ENCODE peak calls at places on chromosome 4, in eight cellular contexts. One of them, this sample, is unnamed.

GRCh38 chr4:27316176-27316575 is 455.5 kb downstream of the STIM2 start:
- DNase-seq in psoas muscle: no peak
- DNase-seq in PC-9: no peak
- DNase-seq in OCI-LY7: no peak
- DNase-seq in Peyer's patch: no peak
- DNase-seq in SK-N-SH: no peak
- DNase-seq in CD4-positive, alpha-beta T cell: no peak
- DNase-seq in tibial nerve: no peak
- DNase-seq in this sample: no peak

GRCh38 chr4:25981749-25982148 is 67.7 kb downstream of the SMIM20 start:
- DNase-seq in psoas muscle: no peak
- DNase-seq in PC-9: no peak
- DNase-seq in OCI-LY7: no peak
- DNase-seq in Peyer's patch: no peak
- DNase-seq in SK-N-SH: no peak
- DNase-seq in CD4-positive, alpha-beta T cell: no peak
- DNase-seq in tibial nerve: no peak
- DNase-seq in this sample: no peak

GRCh38 chr4:108628411-108628810 is 8.0 kb downstream of the RPL34 start:
- DNase-seq in psoas muscle: no peak
- DNase-seq in PC-9: no peak
- DNase-seq in OCI-LY7: no peak
- DNase-seq in Peyer's patch: no peak
- DNase-seq in SK-N-SH: no peak
- DNase-seq in CD4-positive, alpha-beta T cell: no peak
- DNase-seq in tibial nerve: no peak
- DNase-seq in this sample: no peak

GRCh38 chr4:20431422-20432014 is 179.8 kb downstream of the SLIT2 start:
- DNase-seq in psoas muscle: no peak
- DNase-seq in PC-9: no peak
- DNase-seq in OCI-LY7: no peak
- DNase-seq in Peyer's patch: no peak
- DNase-seq in SK-N-SH: no peak
- DNase-seq in CD4-positive, alpha-beta T cell: no peak
- DNase-seq in tibial nerve: no peak
- DNase-seq in this sample: no peak

GRCh38 chr4:64784125-64784524 is 374.9 kb upstream of the TECRL start:
- DNase-seq in psoas muscle: no peak
- DNase-seq in PC-9: peak; percentile 3
- DNase-seq in OCI-LY7: no peak
- DNase-seq in Peyer's patch: no peak
- DNase-seq in SK-N-SH: no peak
- DNase-seq in CD4-positive, alpha-beta T cell: no peak
- DNase-seq in tibial nerve: no peak
- DNase-seq in this sample: no peak

GRCh38 chr4:184335520-184335919 is 117.8 kb upstream of the ENPP6 start:
- DNase-seq in psoas muscle: no peak
- DNase-seq in PC-9: no peak
- DNase-seq in OCI-LY7: no peak
- DNase-seq in Peyer's patch: no peak
- DNase-seq in SK-N-SH: no peak
- DNase-seq in CD4-positive, alpha-beta T cell: no peak
- DNase-seq in tibial nerve: no peak
- DNase-seq in this sample: no peak

GRCh38 chr4:87986508-87986907 is 11.0 kb downstream of the SPP1 start:
- DNase-seq in psoas muscle: no peak
- DNase-seq in PC-9: no peak
- DNase-seq in OCI-LY7: no peak
- DNase-seq in Peyer's patch: no peak
- DNase-seq in SK-N-SH: no peak
- DNase-seq in CD4-positive, alpha-beta T cell: no peak
- DNase-seq in tibial nerve: no peak
- DNase-seq in this sample: no peak

GRCh38 chr4:37675587-37676290 is 10.4 kb downstream of the RELL1 start:
- DNase-seq in psoas muscle: no peak
- DNase-seq in PC-9: no peak
- DNase-seq in OCI-LY7: peak; percentile 95
- DNase-seq in Peyer's patch: peak; percentile 56
- DNase-seq in SK-N-SH: no peak
- DNase-seq in CD4-positive, alpha-beta T cell: no peak
- DNase-seq in tibial nerve: no peak
- DNase-seq in this sample: no peak

GRCh38 chr4:123415977-123416376 is 19.4 kb downstream of the SPRY1 start:
- DNase-seq in psoas muscle: no peak
- DNase-seq in PC-9: peak; percentile 62
- DNase-seq in OCI-LY7: no peak
- DNase-seq in Peyer's patch: no peak
- DNase-seq in SK-N-SH: no peak
- DNase-seq in CD4-positive, alpha-beta T cell: no peak
- DNase-seq in tibial nerve: no peak
- DNase-seq in this sample: no peak

GRCh38 chr4:144296941-144297340 is 156.4 kb upstream of the GYPA start:
- DNase-seq in psoas muscle: no peak
- DNase-seq in PC-9: no peak
- DNase-seq in OCI-LY7: no peak
- DNase-seq in Peyer's patch: no peak
- DNase-seq in SK-N-SH: no peak
- DNase-seq in CD4-positive, alpha-beta T cell: no peak
- DNase-seq in tibial nerve: no peak
- DNase-seq in this sample: no peak

GRCh38 chr4:2340272-2341061 is 78.0 kb downstream of the ZFYVE28 start:
- DNase-seq in psoas muscle: no peak
- DNase-seq in PC-9: no peak
- DNase-seq in OCI-LY7: no peak
- DNase-seq in Peyer's patch: peak; percentile 4
- DNase-seq in SK-N-SH: no peak
- DNase-seq in CD4-positive, alpha-beta T cell: no peak
- DNase-seq in tibial nerve: no peak
- DNase-seq in this sample: no peak

GRCh38 chr4:18081708-18082107 is 60.2 kb upstream of the LCORL start:
- DNase-seq in psoas muscle: no peak
- DNase-seq in PC-9: no peak
- DNase-seq in OCI-LY7: no peak
- DNase-seq in Peyer's patch: no peak
- DNase-seq in SK-N-SH: no peak
- DNase-seq in CD4-positive, alpha-beta T cell: no peak
- DNase-seq in tibial nerve: no peak
- DNase-seq in this sample: no peak

GRCh38 chr4:61223385-61223784 is 23.3 kb downstream of the ADGRL3 start:
- DNase-seq in psoas muscle: no peak
- DNase-seq in PC-9: no peak
- DNase-seq in OCI-LY7: no peak
- DNase-seq in Peyer's patch: no peak
- DNase-seq in SK-N-SH: no peak
- DNase-seq in CD4-positive, alpha-beta T cell: no peak
- DNase-seq in tibial nerve: no peak
- DNase-seq in this sample: no peak

GRCh38 chr4:46329118-46329976 is 60.6 kb downstream of the GABRA2 start:
- DNase-seq in psoas muscle: no peak
- DNase-seq in PC-9: peak; percentile 13
- DNase-seq in OCI-LY7: peak; percentile 13
- DNase-seq in Peyer's patch: no peak
- DNase-seq in SK-N-SH: peak; percentile 2
- DNase-seq in CD4-positive, alpha-beta T cell: no peak
- DNase-seq in tibial nerve: peak; percentile 12
- DNase-seq in this sample: no peak

GRCh38 chr4:39785031-39785430 is 87.1 kb downstream of the UBE2K start:
- DNase-seq in psoas muscle: no peak
- DNase-seq in PC-9: no peak
- DNase-seq in OCI-LY7: no peak
- DNase-seq in Peyer's patch: no peak
- DNase-seq in SK-N-SH: no peak
- DNase-seq in CD4-positive, alpha-beta T cell: no peak
- DNase-seq in tibial nerve: no peak
- DNase-seq in this sample: no peak

GRCh38 chr4:53591372-53591892 is at the start of gene LNX1:
- DNase-seq in psoas muscle: no peak
- DNase-seq in PC-9: peak; percentile 84
- DNase-seq in OCI-LY7: no peak
- DNase-seq in Peyer's patch: peak; percentile 16
- DNase-seq in SK-N-SH: no peak
- DNase-seq in CD4-positive, alpha-beta T cell: no peak
- DNase-seq in tibial nerve: no peak
- DNase-seq in this sample: no peak

DNA sequence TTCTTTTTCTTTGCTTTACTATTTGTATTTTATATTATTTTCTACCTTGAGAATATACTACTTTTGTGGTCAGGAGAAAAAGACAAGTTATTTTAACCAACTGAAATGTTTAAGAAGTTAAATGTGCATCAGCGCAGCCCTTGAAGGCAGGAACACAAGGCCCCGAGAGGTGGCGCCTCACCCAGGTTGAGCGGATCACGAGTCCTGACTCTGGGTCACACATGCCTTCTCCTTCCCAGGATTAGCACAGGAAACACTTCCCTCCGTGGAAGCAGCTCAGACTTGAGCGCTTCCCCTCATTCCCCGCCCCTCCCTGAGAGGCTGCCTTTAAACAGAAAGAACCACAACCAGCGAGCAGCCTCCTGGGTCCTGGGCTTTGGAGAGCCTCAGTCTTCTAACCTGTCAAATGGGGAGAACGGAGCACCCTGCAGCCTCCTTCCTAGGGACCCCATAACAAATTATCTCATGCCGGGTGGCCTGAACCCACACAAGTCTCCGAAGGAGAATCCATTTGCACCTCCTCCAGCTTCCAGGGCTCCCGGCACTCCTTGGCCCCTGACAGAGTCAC is 217.6 kb downstream of the AFAP1 start:
- DNase-seq in psoas muscle: no peak
- DNase-seq in PC-9: no peak
- DNase-seq in OCI-LY7: no peak
- DNase-seq in Peyer's patch: no peak
- DNase-seq in SK-N-SH: no peak
- DNase-seq in CD4-positive, alpha-beta T cell: no peak
- DNase-seq in tibial nerve: no peak
- DNase-seq in this sample: no peak
- TF ChIP-seq CTCF in psoas muscle: no peak
- TF ChIP-seq CTCF in PC-9: no peak
- TF ChIP-seq CTCF in OCI-LY7: no peak
- TF ChIP-seq CTCF in Peyer's patch: no peak
- TF ChIP-seq CTCF in SK-N-SH: peak; percentile 17
- TF ChIP-seq CTCF in CD4-positive, alpha-beta T cell: no peak
- TF ChIP-seq CTCF in tibial nerve: no peak
- TF ChIP-seq CTCF in this sample: no peak

DNA sequence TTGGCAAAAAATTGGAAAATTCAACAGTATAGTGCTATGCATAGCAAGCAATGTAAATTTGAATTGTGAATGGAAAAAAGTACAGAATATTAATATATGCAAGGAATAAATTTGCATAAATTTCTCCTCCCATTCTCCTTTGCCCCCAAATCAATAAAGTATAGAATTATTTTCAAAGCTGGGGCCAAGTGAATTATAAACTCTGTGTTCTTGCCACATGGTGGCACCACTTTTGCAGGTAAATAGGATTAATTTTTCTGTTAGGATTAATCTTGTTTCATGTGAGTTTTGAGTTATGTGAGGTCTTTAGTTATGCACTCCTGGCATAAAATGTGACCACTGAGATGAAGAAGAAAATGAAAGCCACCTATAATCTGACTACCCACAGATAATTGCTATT is 19.9 kb downstream of the COPS4 start:
- DNase-seq in psoas muscle: no peak
- DNase-seq in PC-9: no peak
- DNase-seq in OCI-LY7: peak; percentile 63
- DNase-seq in Peyer's patch: no peak
- DNase-seq in SK-N-SH: peak; percentile 10
- DNase-seq in CD4-positive, alpha-beta T cell: no peak
- DNase-seq in tibial nerve: no peak
- DNase-seq in this sample: no peak
- TF ChIP-seq CTCF in psoas muscle: peak; percentile 32
- TF ChIP-seq CTCF in PC-9: peak; percentile 63
- TF ChIP-seq CTCF in OCI-LY7: peak; percentile 82
- TF ChIP-seq CTCF in Peyer's patch: peak; percentile 54
- TF ChIP-seq CTCF in SK-N-SH: peak; percentile 66
- TF ChIP-seq CTCF in CD4-positive, alpha-beta T cell: peak; percentile 43
- TF ChIP-seq CTCF in tibial nerve: no peak
- TF ChIP-seq CTCF in this sample: no peak

GRCh38 chr4:159607824-159608223 is 504.9 kb downstream of the RAPGEF2 start:
- DNase-seq in psoas muscle: no peak
- DNase-seq in PC-9: no peak
- DNase-seq in OCI-LY7: no peak
- DNase-seq in Peyer's patch: no peak
- DNase-seq in SK-N-SH: no peak
- DNase-seq in CD4-positive, alpha-beta T cell: no peak
- DNase-seq in tibial nerve: no peak
- DNase-seq in this sample: no peak

GRCh38 chr4:159606835-159607234 is 504.0 kb downstream of the RAPGEF2 start:
- DNase-seq in psoas muscle: no peak
- DNase-seq in PC-9: no peak
- DNase-seq in OCI-LY7: no peak
- DNase-seq in Peyer's patch: no peak
- DNase-seq in SK-N-SH: no peak
- DNase-seq in CD4-positive, alpha-beta T cell: no peak
- DNase-seq in tibial nerve: no peak
- DNase-seq in this sample: no peak

DNA sequence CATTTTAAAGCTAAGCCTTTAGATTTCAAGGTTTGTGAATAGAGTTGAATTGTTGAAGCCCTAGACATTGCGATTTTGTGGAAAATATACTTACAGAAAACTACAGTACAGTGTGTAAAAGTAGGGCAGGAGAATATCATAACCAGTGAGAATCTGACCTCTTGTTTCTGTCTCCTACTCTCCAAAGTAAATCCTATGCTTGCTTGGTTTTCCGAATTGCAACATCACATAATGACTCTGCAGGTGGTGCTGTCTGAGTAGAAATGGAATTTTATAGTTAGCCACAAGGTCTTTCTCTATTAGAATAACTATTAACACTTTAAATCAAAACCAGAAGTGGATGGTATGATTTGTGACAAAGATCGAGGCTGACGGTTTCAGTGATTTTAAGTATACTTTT is 505.6 kb downstream of the RAPGEF2 start:
- DNase-seq in psoas muscle: no peak
- DNase-seq in PC-9: no peak
- DNase-seq in OCI-LY7: no peak
- DNase-seq in Peyer's patch: no peak
- DNase-seq in SK-N-SH: no peak
- DNase-seq in CD4-positive, alpha-beta T cell: no peak
- DNase-seq in tibial nerve: no peak
- DNase-seq in this sample: no peak
- TF ChIP-seq CTCF in psoas muscle: no peak
- TF ChIP-seq CTCF in PC-9: peak; percentile 20
- TF ChIP-seq CTCF in OCI-LY7: no peak
- TF ChIP-seq CTCF in Peyer's patch: no peak
- TF ChIP-seq CTCF in SK-N-SH: no peak
- TF ChIP-seq CTCF in CD4-positive, alpha-beta T cell: no peak
- TF ChIP-seq CTCF in tibial nerve: no peak
- TF ChIP-seq CTCF in this sample: no peak

GRCh38 chr4:157217708-157218107 is 2.8 kb upstream of the GRIA2 start:
- DNase-seq in psoas muscle: no peak
- DNase-seq in PC-9: no peak
- DNase-seq in OCI-LY7: peak; percentile 1
- DNase-seq in Peyer's patch: no peak
- DNase-seq in SK-N-SH: peak; percentile 32
- DNase-seq in CD4-positive, alpha-beta T cell: no peak
- DNase-seq in tibial nerve: no peak
- DNase-seq in this sample: no peak
- TF ChIP-seq CTCF in psoas muscle: peak; percentile 43
- TF ChIP-seq CTCF in PC-9: peak; percentile 72
- TF ChIP-seq CTCF in OCI-LY7: peak; percentile 72
- TF ChIP-seq CTCF in Peyer's patch: peak; percentile 42
- TF ChIP-seq CTCF in SK-N-SH: peak; percentile 68
- TF ChIP-seq CTCF in CD4-positive, alpha-beta T cell: no peak
- TF ChIP-seq CTCF in tibial nerve: peak; percentile 25
- TF ChIP-seq CTCF in this sample: no peak